ENCODE peak calls at places on chromosomes 1 and 21, in four cellular contexts. One of them, this sample, is unnamed.

GRCh38 chr1:53618218-53619087 is 120.5 kb downstream of the GLIS1 start:
- DNase-seq in AG10803: no peak
- DNase-seq in AG08396: no peak
- DNase-seq in HEK293T: no peak
- DNase-seq in this sample: no peak

GRCh38 chr1:103267893-103268292 is 159.6 kb upstream of the COL11A1 start:
- DNase-seq in AG10803: no peak
- DNase-seq in AG08396: no peak
- DNase-seq in HEK293T: no peak
- DNase-seq in this sample: no peak

GRCh38 chr1:85146972-85147359 is 53.9 kb downstream of the SYDE2 start:
- DNase-seq in AG10803: peak; percentile 61
- DNase-seq in AG08396: no peak
- DNase-seq in HEK293T: no peak
- DNase-seq in this sample: no peak

GRCh38 chr1:154759196-154759595 is 110.9 kb downstream of the KCNN3 start:
- DNase-seq in AG10803: no peak
- DNase-seq in AG08396: no peak
- DNase-seq in HEK293T: no peak
- DNase-seq in this sample: no peak

GRCh38 chr1:221834698-221835538 is 93.0 kb upstream of the DUSP10 start:
- DNase-seq in AG10803: no peak
- DNase-seq in AG08396: no peak
- DNase-seq in HEK293T: no peak
- DNase-seq in this sample: no peak

GRCh38 chr1:23444104-23444533 is 19.6 kb upstream of the TCEA3 start:
- DNase-seq in AG10803: peak; percentile 98
- DNase-seq in AG08396: peak; percentile 63
- DNase-seq in HEK293T: no peak
- DNase-seq in this sample: no peak

GRCh38 chr1:24872446-24872845 is 57.6 kb downstream of the RUNX3 start:
- DNase-seq in AG10803: no peak
- DNase-seq in AG08396: no peak
- DNase-seq in HEK293T: no peak
- DNase-seq in this sample: no peak

GRCh38 chr1:220878223-220879081 is 791 bp upstream of the HLX start:
- DNase-seq in AG10803: no peak
- DNase-seq in AG08396: peak; percentile 12
- DNase-seq in HEK293T: no peak
- DNase-seq in this sample: no peak

GRCh38 chr21:24693779-24694178 is 913.5 kb downstream of the MRPL39 start:
- DNase-seq in AG10803: no peak
- DNase-seq in AG08396: no peak
- DNase-seq in HEK293T: no peak
- DNase-seq in this sample: no peak

GRCh38 chr21:42830456-42831455 is 48.6 kb downstream of the WDR4 start:
- DNase-seq in AG10803: no peak
- DNase-seq in AG08396: no peak
- DNase-seq in HEK293T: no peak
- DNase-seq in this sample: peak; percentile 43

GRCh38 chr1:111660204-111661150 is 40.9 kb downstream of the RAP1A start:
- DNase-seq in AG10803: peak; percentile 29
- DNase-seq in AG08396: peak; percentile 14
- DNase-seq in HEK293T: no peak
- DNase-seq in this sample: no peak

GRCh38 chr1:180525696-180526000 is 23.3 kb upstream of the ACBD6 start:
- DNase-seq in AG10803: no peak
- DNase-seq in AG08396: no peak
- DNase-seq in HEK293T: no peak
- DNase-seq in this sample: no peak

GRCh38 chr1:219905524-219905923 is 22.8 kb downstream of the SLC30A10 start:
- DNase-seq in AG10803: no peak
- DNase-seq in AG08396: no peak
- DNase-seq in HEK293T: no peak
- DNase-seq in this sample: no peak

GRCh38 chr1:181413195-181413815 is 70.0 kb upstream of the CACNA1E start:
- DNase-seq in AG10803: no peak
- DNase-seq in AG08396: no peak
- DNase-seq in HEK293T: no peak
- DNase-seq in this sample: no peak

GRCh38 chr1:150149490-150150453 is at the start of gene PLEKHO1:
- DNase-seq in AG10803: peak; percentile 74
- DNase-seq in AG08396: peak; percentile 91
- DNase-seq in HEK293T: peak; percentile 83
- DNase-seq in this sample: peak; percentile 88

GRCh38 chr1:41783189-41783639 is 135.5 kb downstream of the HIVEP3 start:
- DNase-seq in AG10803: peak; percentile 86
- DNase-seq in AG08396: peak; percentile 70
- DNase-seq in HEK293T: no peak
- DNase-seq in this sample: peak; percentile 91

GRCh38 chr1:27727126-27727525 is 1.4 kb downstream of the FAM76A start:
- DNase-seq in AG10803: peak; percentile 35
- DNase-seq in AG08396: peak; percentile 31
- DNase-seq in HEK293T: no peak
- DNase-seq in this sample: no peak

GRCh38 chr1:243315455-243315854 is 59.6 kb downstream of the SDCCAG8 start:
- DNase-seq in AG10803: peak; percentile 22
- DNase-seq in AG08396: no peak
- DNase-seq in HEK293T: no peak
- DNase-seq in this sample: no peak

GRCh38 chr1:222918746-222919477 is 104.1 kb downstream of the DISP1 start:
- DNase-seq in AG10803: peak; percentile 48
- DNase-seq in AG08396: no peak
- DNase-seq in HEK293T: no peak
- DNase-seq in this sample: no peak

GRCh38 chr1:109164538-109164937 is 49.2 kb upstream of the SARS1 start:
- DNase-seq in AG10803: no peak
- DNase-seq in AG08396: no peak
- DNase-seq in HEK293T: no peak
- DNase-seq in this sample: no peak

GRCh38 chr1:164629971-164630370 is 71.0 kb downstream of the PBX1 start:
- DNase-seq in AG10803: no peak
- DNase-seq in AG08396: no peak
- DNase-seq in HEK293T: no peak
- DNase-seq in this sample: no peak

GRCh38 chr1:25922064-25922632 is 15.9 kb upstream of the STMN1 start:
- DNase-seq in AG10803: no peak
- DNase-seq in AG08396: no peak
- DNase-seq in HEK293T: no peak
- DNase-seq in this sample: no peak

GRCh38 chr1:32754282-32755097 is 51.9 kb upstream of the SYNC start:
- DNase-seq in AG10803: no peak
- DNase-seq in AG08396: no peak
- DNase-seq in HEK293T: peak; percentile 64
- DNase-seq in this sample: peak; percentile 32

GRCh38 chr1:179785025-179785424 is 41.9 kb downstream of the FAM163A start:
- DNase-seq in AG10803: no peak
- DNase-seq in AG08396: no peak
- DNase-seq in HEK293T: no peak
- DNase-seq in this sample: no peak

This sample was measured in A673.